ENCODE peak calls at places on chromosomes 5 and 9, in seven cellular contexts. X is psoas muscle; N is activated CD4-positive, CD25-positive, alpha-beta regulatory T cell; J is aorta; P is RWPE1; F is stimulated activated CD8-positive, alpha-beta memory T cell treated with anti-CD3 and anti-CD28 coated beads, Interleukin-7, amount 100 ng/mL, for 4 hours; I is fibroblast of the aortic adventitia. A is an unnamed sample.

GRCh38 chr9:113919825-113920224 is 43.7 kb downstream of the ZNF618 start:
- DNase-seq in X (no peak), N (no peak), J (no peak), P (no peak), F (no peak), I (no peak), A (no peak)

GRCh38 chr5:146828385-146828784 is 50.2 kb downstream of the PPP2R2B start:
- DNase-seq in X (no peak), N (no peak), J (no peak), P (no peak), F (no peak), I (no peak), A (no peak)

GRCh38 chr9:70080481-70081119 is 37.0 kb downstream of the MAMDC2 start:
- DNase-seq in X (no peak), N (no peak), J (peak), P (no peak), F (no peak), I (peak), A (peak)

GRCh38 chr9:134435527-134436355 is 109.5 kb downstream of the RXRA start:
- DNase-seq in X (no peak), N (no peak), J (no peak), P (no peak), F (no peak), I (no peak), A (no peak)

GRCh38 chr9:133379153-133380086 is 3.3 kb downstream of the STKLD1 start:
- DNase-seq in X (no peak), N (no peak), J (no peak), P (no peak), F (no peak), I (no peak), A (no peak)

GRCh38 chr5:141657937-141658545 is 6.8 kb upstream of the FCHSD1 start:
- DNase-seq in X (no peak), N (no peak), J (no peak), P (peak), F (no peak), I (peak), A (no peak)

GRCh38 chr5:149764086-149764485 is 34.0 kb downstream of the PPARGC1B start:
- DNase-seq in X (no peak), N (no peak), J (no peak), P (no peak), F (no peak), I (no peak), A (no peak)

GRCh38 chr5:139658928-139659667 is 10.9 kb downstream of the CXXC5 start:
- DNase-seq in X (peak), N (no peak), J (peak), P (no peak), F (no peak), I (peak), A (peak)

GRCh38 chr9:138053321-138053868 is 175.8 kb downstream of the CACNA1B start:
- DNase-seq in X (no peak), N (no peak), J (peak), P (peak), F (no peak), I (no peak), A (no peak)

GRCh38 chr5:98902733-98903132 is 26.1 kb downstream of the CHD1 start:
- DNase-seq in X (no peak), N (no peak), J (no peak), P (no peak), F (no peak), I (peak), A (no peak)

GRCh38 chr5:93582677-93583524 is at the start of gene NR2F1:
- DNase-seq in X (peak), N (no peak), J (peak), P (peak), F (no peak), I (peak), A (no peak)

GRCh38 chr9:131312822-131313770 is 23.6 kb downstream of the PLPP7 start:
- DNase-seq in X (no peak), N (no peak), J (no peak), P (no peak), F (no peak), I (no peak), A (no peak)

GRCh38 chr5:132779961-132780360 is 2.9 kb upstream of the SEPTIN8 start:
- DNase-seq in X (no peak), N (no peak), J (no peak), P (no peak), F (no peak), I (no peak), A (no peak)

GRCh38 chr9:130763585-130764200 is 70.1 kb downstream of the EXOSC2 start:
- DNase-seq in X (no peak), N (no peak), J (no peak), P (no peak), F (no peak), I (no peak), A (no peak)

GRCh38 chr5:54477941-54478478 is 22.5 kb downstream of the HSPB3 start:
- DNase-seq in X (no peak), N (no peak), J (no peak), P (no peak), F (no peak), I (no peak), A (no peak)

GRCh38 chr5:151223447-151224264 is at the start of gene CCDC69:
- DNase-seq in X (peak), N (peak), J (peak), P (peak), F (no peak), I (peak), A (peak)

GRCh38 chr5:173053041-173053440 is 3.1 kb upstream of the CREBRF start:
- DNase-seq in X (no peak), N (no peak), J (no peak), P (no peak), F (no peak), I (no peak), A (no peak)

A was measured in heart right ventricle.